ENCODE peak calls at places on chromosome 13, in five cellular contexts. V, O, X, C and W are unnamed samples.

GRCh38 chr13:23617551-23618014 is 47.4 kb downstream of the TNFRSF19 start:
- DNase-seq in V (no peak), O (no peak), X (no peak), C (no peak), W (no peak)

GRCh38 chr13:80989241-80989640 is 648.3 kb upstream of the SPRY2 start:
- DNase-seq in V (no peak), O (no peak), X (no peak), C (no peak), W (no peak)

GRCh38 chr13:105814219-105814901 is 721.1 kb downstream of the EFNB2 start:
- DNase-seq in V (no peak), O (no peak), X (peak; percentile 52), C (no peak), W (no peak)

GRCh38 chr13:49610176-49610575 is 18.1 kb upstream of the ARL11 start:
- DNase-seq in V (no peak), O (no peak), X (no peak), C (no peak), W (no peak)

GRCh38 chr13:44243198-44243852 is 130.3 kb upstream of the SERP2 start:
- DNase-seq in V (no peak), O (peak; percentile 50), X (peak; percentile 59), C (peak; percentile 57), W (peak; percentile 52)

GRCh38 chr13:71754407-71754974 is 112.5 kb downstream of the DACH1 start:
- DNase-seq in V (no peak), O (no peak), X (no peak), C (peak; percentile 8), W (no peak)

GRCh38 chr13:20711301-20712044 is 8.0 kb downstream of the IL17D start:
- DNase-seq in V (no peak), O (no peak), X (no peak), C (no peak), W (no peak)

GRCh38 chr13:32115069-32115468 is 83.5 kb downstream of the FRY start:
- DNase-seq in V (no peak), O (no peak), X (no peak), C (no peak), W (no peak)

GRCh38 chr13:90867336-90867683 is 480.2 kb upstream of the MIR17HG start:
- DNase-seq in V (peak; percentile 63), O (peak; percentile 63), X (peak; percentile 86), C (peak; percentile 31), W (peak; percentile 51)

DNA sequence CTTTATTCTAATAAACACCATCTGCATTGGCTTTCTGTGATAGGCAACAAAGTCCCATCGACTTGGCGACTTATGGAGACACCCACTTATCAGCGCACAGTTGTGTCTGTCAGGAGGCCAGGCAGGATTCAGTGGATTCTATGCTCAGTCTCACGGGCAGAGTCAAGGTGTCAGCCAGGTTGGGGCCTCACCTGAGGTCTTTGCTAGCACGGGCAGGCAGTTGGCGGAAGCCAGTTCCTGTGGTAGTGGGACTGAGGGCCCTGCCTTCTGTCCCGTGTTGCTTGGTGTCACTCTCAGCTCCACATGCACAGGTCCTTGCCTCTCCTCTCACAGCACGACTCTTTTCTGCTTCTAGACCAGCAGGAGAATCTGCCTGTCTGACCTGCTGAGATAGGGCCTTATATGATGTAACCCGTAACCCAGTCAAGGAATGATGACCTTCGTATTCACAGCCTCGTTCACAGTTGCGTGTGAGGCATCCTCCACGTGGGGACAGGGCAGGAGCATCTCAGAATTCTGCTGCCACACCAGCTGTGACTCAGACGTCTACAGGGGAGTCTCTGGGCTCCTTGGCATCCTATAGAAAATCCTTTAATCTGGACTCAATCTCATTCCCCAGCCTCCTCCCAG is 10.0 kb downstream of the CUL4A start:
- DNase-seq in V (no peak), O (no peak), X (no peak), C (no peak), W (no peak)
- H3K36me3 ChIP-seq in V (peaks cover 38% of the 10 kb centered on the region), O (no peaks in the 10 kb centered on the region), X (peaks cover 3% of the 10 kb centered on the region), C (no peaks in the 10 kb centered on the region), W (peaks cover 42% of the 10 kb centered on the region)

GRCh38 chr13:111508902-111509509 is 188.6 kb downstream of the TEX29 start:
- DNase-seq in V (no peak), O (no peak), X (no peak), C (no peak), W (no peak)
- H3K9me3 ChIP-seq in V (no peaks in the 10 kb centered on the region), O (no peaks in the 10 kb centered on the region), X (no peaks in the 10 kb centered on the region), C (no peaks in the 10 kb centered on the region), W (no peaks in the 10 kb centered on the region)

DNA sequence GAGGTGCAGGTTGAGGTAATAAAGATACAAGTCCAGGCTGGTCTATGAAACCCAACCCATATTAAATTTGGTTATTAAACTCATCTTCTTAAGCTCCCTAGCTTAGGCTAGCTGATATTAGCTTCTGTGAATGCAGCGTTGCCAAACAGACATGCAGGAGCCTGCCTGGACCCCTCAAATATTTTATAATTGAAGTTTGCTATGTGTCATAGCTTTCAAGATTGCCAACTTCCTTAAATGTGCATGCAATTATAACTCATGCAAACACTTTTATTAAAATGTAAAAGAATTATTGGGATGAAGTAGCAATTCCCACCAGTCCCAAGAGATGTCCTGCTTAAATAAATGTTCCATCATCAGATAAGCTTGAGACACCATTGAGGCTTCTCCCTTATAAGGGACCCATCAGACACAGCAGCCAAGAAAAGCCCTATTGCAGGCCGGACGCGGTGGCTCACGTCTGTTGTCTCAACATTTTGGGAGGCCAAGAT is 51.3 kb downstream of the MBNL2 start:
- DNase-seq in V (no peak), O (no peak), X (no peak), C (no peak), W (no peak)
- TF ChIP-seq CTCF in V (no peak), O (no peak), X (no peak), C (no peak), W (no peak)

DNA sequence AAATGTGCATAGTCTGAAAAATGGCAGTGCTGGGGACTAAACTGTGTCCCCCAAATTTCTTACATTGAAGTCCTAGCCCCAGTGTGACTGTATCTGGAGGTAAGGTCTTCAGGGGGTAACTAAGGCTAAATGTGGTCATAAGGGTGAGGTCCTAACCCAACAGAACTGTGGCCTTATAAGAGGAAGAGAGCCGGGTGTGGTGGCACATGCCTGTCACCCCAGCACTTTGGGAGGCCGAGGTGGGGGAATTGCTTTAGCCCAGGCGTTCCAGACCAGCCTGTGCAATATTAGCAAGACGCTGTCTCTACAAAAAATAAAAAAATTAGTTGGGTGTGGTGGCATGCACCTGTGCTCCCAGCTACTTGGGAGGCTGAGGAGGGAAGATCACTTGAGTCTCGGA is 17.8 kb downstream of the PROZ start:
- DNase-seq in V (no peak), O (peak; percentile 35), X (no peak), C (no peak), W (no peak)
- H3K36me3 ChIP-seq in V (peaks cover 92% of the 10 kb centered on the region), O (peaks cover 34% of the 10 kb centered on the region), X (peaks cover 17% of the 10 kb centered on the region), C (no peaks in the 10 kb centered on the region), W (peaks cover 90% of the 10 kb centered on the region)

DNA sequence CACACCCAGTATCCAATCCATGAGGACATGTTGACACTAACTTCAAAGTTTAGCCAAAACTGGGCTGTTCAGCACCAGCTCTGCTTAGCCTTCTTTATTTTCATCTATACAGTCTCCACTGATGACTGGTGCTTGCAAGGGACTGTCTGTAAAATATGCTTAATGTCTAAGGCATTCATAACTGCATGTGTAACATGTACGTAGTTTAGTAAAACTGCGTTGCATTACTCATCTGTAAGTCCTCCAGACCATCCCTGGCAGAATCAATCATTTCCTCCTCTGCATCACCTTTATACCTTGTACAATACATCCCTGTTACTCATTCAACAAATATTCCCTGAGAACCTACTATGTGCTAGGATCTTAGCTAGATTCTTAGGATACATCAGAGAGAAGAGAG is 362.1 kb downstream of the MTUS2 start:
- DNase-seq in V (no peak), O (no peak), X (no peak), C (no peak), W (no peak)
- H3K9me3 ChIP-seq in V (peaks cover 5% of the 10 kb centered on the region), O (no peaks in the 10 kb centered on the region), X (no peaks in the 10 kb centered on the region), C (peaks cover 27% of the 10 kb centered on the region), W (peaks cover 4% of the 10 kb centered on the region)

GRCh38 chr13:95462801-95463200 is 89.7 kb upstream of the CLDN10 start:
- DNase-seq in V (no peak), O (no peak), X (no peak), C (no peak), W (no peak)
- TF ChIP-seq CTCF in V (no peak), O (no peak), X (no peak), C (no peak), W (no peak)

DNA sequence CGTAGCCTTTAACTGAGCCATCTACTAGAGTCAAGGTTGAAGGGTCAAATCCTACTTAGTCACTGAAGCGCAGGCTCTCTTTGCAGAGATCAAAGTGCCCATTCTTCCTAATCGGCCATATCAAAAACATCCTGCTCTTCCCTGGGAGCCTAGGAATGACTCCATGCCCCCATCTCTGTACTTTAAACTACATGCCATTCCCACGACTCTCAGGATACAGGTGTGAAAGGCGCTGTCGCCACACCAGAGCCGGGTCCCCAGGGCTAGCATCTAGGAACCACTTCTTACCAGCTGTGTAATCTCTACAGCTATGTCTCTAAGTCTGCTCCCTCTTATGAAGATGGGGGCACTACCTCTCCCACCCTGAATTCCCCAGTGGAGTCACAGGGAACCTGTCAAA is 22.3 kb downstream of the IRS2 start:
- DNase-seq in V (no peak), O (no peak), X (no peak), C (no peak), W (no peak)
- H3K36me3 ChIP-seq in V (peaks cover 46% of the 10 kb centered on the region), O (no peaks in the 10 kb centered on the region), X (no peaks in the 10 kb centered on the region), C (no peaks in the 10 kb centered on the region), W (no peaks in the 10 kb centered on the region)

DNA sequence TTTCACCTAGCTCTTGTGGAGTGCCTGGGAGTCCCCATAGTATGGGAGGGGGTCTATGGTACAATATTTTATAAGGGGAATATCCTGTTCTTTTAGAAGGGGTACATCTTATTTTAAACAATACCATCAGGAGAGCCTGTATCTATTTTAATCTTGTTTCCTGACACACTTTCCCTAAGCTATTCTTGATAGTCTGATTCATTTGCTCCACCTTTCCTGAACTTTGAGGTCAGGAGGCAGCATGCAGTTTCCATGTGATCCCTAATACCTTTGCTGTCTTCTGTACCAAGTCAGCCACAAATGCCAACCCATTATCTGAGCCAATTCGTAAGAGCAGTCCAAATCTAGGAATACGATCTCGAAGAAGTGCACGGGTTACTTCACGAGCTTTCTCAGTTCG is 86.2 kb downstream of the SLC25A15 start:
- DNase-seq in V (no peak), O (no peak), X (no peak), C (no peak), W (no peak)
- H3K9me3 ChIP-seq in V (peaks cover 5% of the 10 kb centered on the region), O (peaks cover 42% of the 10 kb centered on the region), X (peaks cover 13% of the 10 kb centered on the region), C (peaks cover 97% of the 10 kb centered on the region), W (peaks cover 32% of the 10 kb centered on the region)